ENCODE peak calls at places on chromosomes 13 and 19, in nine cellular contexts. One of them, this sample, is unnamed.

GRCh38 chr19:46618670-46619231 is 6.1 kb downstream of the PTGIR start:
- DNase-seq in tibial nerve: no peak
- DNase-seq in CD8-positive, alpha-beta T cell: no peak
- DNase-seq in esophagus squamous epithelium: no peak
- DNase-seq in lower lobe of right lung: no peak
- DNase-seq in A549: no peak
- DNase-seq in K562: peak; percentile 43
- DNase-seq in fibroblast of lung: no peak
- DNase-seq in neuronal stem cell: no peak
- DNase-seq in this sample: no peak

GRCh38 chr19:4181053-4181508 is 1.3 kb downstream of the SIRT6 start:
- DNase-seq in tibial nerve: no peak
- DNase-seq in CD8-positive, alpha-beta T cell: no peak
- DNase-seq in esophagus squamous epithelium: no peak
- DNase-seq in lower lobe of right lung: no peak
- DNase-seq in A549: no peak
- DNase-seq in K562: peak; percentile 85
- DNase-seq in fibroblast of lung: no peak
- DNase-seq in neuronal stem cell: no peak
- DNase-seq in this sample: no peak

GRCh38 chr19:46616631-46617322 is 8.1 kb downstream of the PTGIR start:
- DNase-seq in tibial nerve: no peak
- DNase-seq in CD8-positive, alpha-beta T cell: no peak
- DNase-seq in esophagus squamous epithelium: no peak
- DNase-seq in lower lobe of right lung: no peak
- DNase-seq in A549: peak; percentile 77
- DNase-seq in K562: peak; percentile 81
- DNase-seq in fibroblast of lung: peak; percentile 80
- DNase-seq in neuronal stem cell: no peak
- DNase-seq in this sample: peak; percentile 63

GRCh38 chr13:113814435-113814821 is 49.4 kb downstream of the GAS6 start:
- DNase-seq in tibial nerve: no peak
- DNase-seq in CD8-positive, alpha-beta T cell: no peak
- DNase-seq in esophagus squamous epithelium: no peak
- DNase-seq in lower lobe of right lung: no peak
- DNase-seq in A549: no peak
- DNase-seq in K562: no peak
- DNase-seq in fibroblast of lung: peak; percentile 79
- DNase-seq in neuronal stem cell: no peak
- DNase-seq in this sample: no peak

GRCh38 chr19:37329686-37330085 is 41.2 kb upstream of the ZNF527 start:
- DNase-seq in tibial nerve: no peak
- DNase-seq in CD8-positive, alpha-beta T cell: no peak
- DNase-seq in esophagus squamous epithelium: no peak
- DNase-seq in lower lobe of right lung: no peak
- DNase-seq in A549: peak; percentile 57
- DNase-seq in K562: no peak
- DNase-seq in fibroblast of lung: no peak
- DNase-seq in neuronal stem cell: no peak
- DNase-seq in this sample: no peak

GRCh38 chr13:79658333-79658975 is 177.5 kb downstream of the NDFIP2 start:
- DNase-seq in tibial nerve: no peak
- DNase-seq in CD8-positive, alpha-beta T cell: no peak
- DNase-seq in esophagus squamous epithelium: no peak
- DNase-seq in lower lobe of right lung: no peak
- DNase-seq in A549: no peak
- DNase-seq in K562: no peak
- DNase-seq in fibroblast of lung: no peak
- DNase-seq in neuronal stem cell: no peak
- DNase-seq in this sample: no peak

GRCh38 chr13:20684535-20684934 is 19.0 kb upstream of the IL17D start:
- DNase-seq in tibial nerve: no peak
- DNase-seq in CD8-positive, alpha-beta T cell: no peak
- DNase-seq in esophagus squamous epithelium: no peak
- DNase-seq in lower lobe of right lung: no peak
- DNase-seq in A549: no peak
- DNase-seq in K562: no peak
- DNase-seq in fibroblast of lung: peak; percentile 45
- DNase-seq in neuronal stem cell: no peak
- DNase-seq in this sample: no peak

GRCh38 chr19:6048348-6048747 is 62.0 kb downstream of the RFX2 start:
- DNase-seq in tibial nerve: no peak
- DNase-seq in CD8-positive, alpha-beta T cell: no peak
- DNase-seq in esophagus squamous epithelium: no peak
- DNase-seq in lower lobe of right lung: no peak
- DNase-seq in A549: no peak
- DNase-seq in K562: no peak
- DNase-seq in fibroblast of lung: no peak
- DNase-seq in neuronal stem cell: no peak
- DNase-seq in this sample: peak; percentile 19

GRCh38 chr19:29323972-29324680 is 111.2 kb upstream of the UQCRFS1 start:
- DNase-seq in tibial nerve: no peak
- DNase-seq in CD8-positive, alpha-beta T cell: no peak
- DNase-seq in esophagus squamous epithelium: no peak
- DNase-seq in lower lobe of right lung: no peak
- DNase-seq in A549: no peak
- DNase-seq in K562: no peak
- DNase-seq in fibroblast of lung: no peak
- DNase-seq in neuronal stem cell: no peak
- DNase-seq in this sample: no peak

GRCh38 chr19:12293771-12294307 is 844 bp downstream of the ZNF44 start:
- DNase-seq in tibial nerve: peak; percentile 44
- DNase-seq in CD8-positive, alpha-beta T cell: peak; percentile 53
- DNase-seq in esophagus squamous epithelium: peak; percentile 7
- DNase-seq in lower lobe of right lung: peak; percentile 94
- DNase-seq in A549: peak; percentile 55
- DNase-seq in K562: peak; percentile 85
- DNase-seq in fibroblast of lung: peak; percentile 59
- DNase-seq in neuronal stem cell: peak; percentile 39
- DNase-seq in this sample: peak; percentile 84

GRCh38 chr13:46683879-46684278 is 113.1 kb downstream of the ESD start:
- DNase-seq in tibial nerve: no peak
- DNase-seq in CD8-positive, alpha-beta T cell: no peak
- DNase-seq in esophagus squamous epithelium: no peak
- DNase-seq in lower lobe of right lung: no peak
- DNase-seq in A549: no peak
- DNase-seq in K562: no peak
- DNase-seq in fibroblast of lung: peak; percentile 35
- DNase-seq in neuronal stem cell: no peak
- DNase-seq in this sample: no peak

GRCh38 chr13:44259045-44260042 is 114.3 kb upstream of the SERP2 start:
- DNase-seq in tibial nerve: peak; percentile 50
- DNase-seq in CD8-positive, alpha-beta T cell: peak; percentile 40
- DNase-seq in esophagus squamous epithelium: no peak
- DNase-seq in lower lobe of right lung: peak; percentile 68
- DNase-seq in A549: peak; percentile 32
- DNase-seq in K562: peak; percentile 70
- DNase-seq in fibroblast of lung: peak; percentile 76
- DNase-seq in neuronal stem cell: no peak
- DNase-seq in this sample: peak; percentile 86

GRCh38 chr19:13995878-13996765 is 10.0 kb downstream of the RFX1 start:
- DNase-seq in tibial nerve: no peak
- DNase-seq in CD8-positive, alpha-beta T cell: no peak
- DNase-seq in esophagus squamous epithelium: no peak
- DNase-seq in lower lobe of right lung: no peak
- DNase-seq in A549: no peak
- DNase-seq in K562: no peak
- DNase-seq in fibroblast of lung: no peak
- DNase-seq in neuronal stem cell: no peak
- DNase-seq in this sample: no peak

GRCh38 chr19:17766543-17767131 is 15.4 kb downstream of the FCHO1 start:
- DNase-seq in tibial nerve: peak; percentile 77
- DNase-seq in CD8-positive, alpha-beta T cell: no peak
- DNase-seq in esophagus squamous epithelium: no peak
- DNase-seq in lower lobe of right lung: peak; percentile 90
- DNase-seq in A549: peak; percentile 97
- DNase-seq in K562: peak; percentile 63
- DNase-seq in fibroblast of lung: peak; percentile 65
- DNase-seq in neuronal stem cell: peak; percentile 70
- DNase-seq in this sample: peak; percentile 91

GRCh38 chr13:93151277-93151676 is 75.3 kb upstream of the GPC6 start:
- DNase-seq in tibial nerve: no peak
- DNase-seq in CD8-positive, alpha-beta T cell: no peak
- DNase-seq in esophagus squamous epithelium: no peak
- DNase-seq in lower lobe of right lung: no peak
- DNase-seq in A549: no peak
- DNase-seq in K562: no peak
- DNase-seq in fibroblast of lung: peak; percentile 90
- DNase-seq in neuronal stem cell: no peak
- DNase-seq in this sample: no peak

GRCh38 chr19:29610574-29611271 is 4.6 kb downstream of the POP4 start:
- DNase-seq in tibial nerve: peak; percentile 89
- DNase-seq in CD8-positive, alpha-beta T cell: peak; percentile 77
- DNase-seq in esophagus squamous epithelium: peak; percentile 20
- DNase-seq in lower lobe of right lung: peak; percentile 82
- DNase-seq in A549: peak; percentile 89
- DNase-seq in K562: peak; percentile 88
- DNase-seq in fibroblast of lung: peak; percentile 67
- DNase-seq in neuronal stem cell: peak; percentile 77
- DNase-seq in this sample: peak; percentile 86

GRCh38 chr13:89205856-89206255 is 1534.7 kb downstream of the SLITRK5 start:
- DNase-seq in tibial nerve: no peak
- DNase-seq in CD8-positive, alpha-beta T cell: no peak
- DNase-seq in esophagus squamous epithelium: no peak
- DNase-seq in lower lobe of right lung: no peak
- DNase-seq in A549: no peak
- DNase-seq in K562: no peak
- DNase-seq in fibroblast of lung: no peak
- DNase-seq in neuronal stem cell: no peak
- DNase-seq in this sample: no peak

DNA sequence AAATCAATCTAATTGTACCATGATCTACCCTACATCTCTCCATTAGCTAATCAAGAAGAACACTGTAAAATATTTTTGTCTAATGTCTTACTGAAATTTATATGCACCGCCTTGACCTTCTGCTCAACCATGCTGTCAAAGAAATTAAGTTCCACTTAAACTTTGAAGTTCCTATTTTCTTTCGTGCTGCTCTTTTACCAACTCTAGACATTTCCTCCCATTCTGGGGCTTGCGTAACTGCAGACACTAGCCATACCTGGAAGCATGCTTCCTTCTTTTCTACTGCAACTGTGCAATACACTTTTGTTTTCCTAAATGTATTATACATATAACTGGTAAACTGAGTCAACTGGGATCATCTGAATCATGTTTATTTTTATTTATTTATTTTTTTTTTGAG is 8.5 kb upstream of the UBE2L5 start:
- DNase-seq in tibial nerve: no peak
- DNase-seq in CD8-positive, alpha-beta T cell: no peak
- DNase-seq in esophagus squamous epithelium: no peak
- DNase-seq in lower lobe of right lung: no peak
- DNase-seq in A549: no peak
- DNase-seq in K562: no peak
- DNase-seq in fibroblast of lung: no peak
- DNase-seq in neuronal stem cell: no peak
- DNase-seq in this sample: no peak
- H3K4me1 ChIP-seq in tibial nerve: peaks cover 5% of the 10 kb centered on the region
- H3K4me1 ChIP-seq in CD8-positive, alpha-beta T cell: peaks cover 6% of the 10 kb centered on the region
- H3K4me1 ChIP-seq in esophagus squamous epithelium: peaks cover 30% of the 10 kb centered on the region
- H3K4me1 ChIP-seq in lower lobe of right lung: peaks cover 12% of the 10 kb centered on the region
- H3K4me1 ChIP-seq in A549: peaks cover 9% of the 10 kb centered on the region
- H3K4me1 ChIP-seq in K562: peaks cover 1% of the 10 kb centered on the region
- H3K4me1 ChIP-seq in fibroblast of lung: no peaks in the 10 kb centered on the region
- H3K4me1 ChIP-seq in neuronal stem cell: no peaks in the 10 kb centered on the region
- H3K4me1 ChIP-seq in this sample: no peaks in the 10 kb centered on the region

GRCh38 chr13:78047151-78047550 is 128.5 kb upstream of the EDNRB start:
- DNase-seq in tibial nerve: no peak
- DNase-seq in CD8-positive, alpha-beta T cell: no peak
- DNase-seq in esophagus squamous epithelium: no peak
- DNase-seq in lower lobe of right lung: no peak
- DNase-seq in A549: no peak
- DNase-seq in K562: no peak
- DNase-seq in fibroblast of lung: no peak
- DNase-seq in neuronal stem cell: no peak
- DNase-seq in this sample: no peak

GRCh38 chr13:78046349-78046748 is 127.7 kb upstream of the EDNRB start:
- DNase-seq in tibial nerve: no peak
- DNase-seq in CD8-positive, alpha-beta T cell: no peak
- DNase-seq in esophagus squamous epithelium: no peak
- DNase-seq in lower lobe of right lung: no peak
- DNase-seq in A549: no peak
- DNase-seq in K562: no peak
- DNase-seq in fibroblast of lung: no peak
- DNase-seq in neuronal stem cell: no peak
- DNase-seq in this sample: no peak

GRCh38 chr13:78040431-78040830 is 121.8 kb upstream of the EDNRB start:
- DNase-seq in tibial nerve: no peak
- DNase-seq in CD8-positive, alpha-beta T cell: no peak
- DNase-seq in esophagus squamous epithelium: no peak
- DNase-seq in lower lobe of right lung: no peak
- DNase-seq in A549: no peak
- DNase-seq in K562: no peak
- DNase-seq in fibroblast of lung: no peak
- DNase-seq in neuronal stem cell: no peak
- DNase-seq in this sample: no peak

GRCh38 chr13:78045916-78046315 is 127.3 kb upstream of the EDNRB start:
- DNase-seq in tibial nerve: no peak
- DNase-seq in CD8-positive, alpha-beta T cell: no peak
- DNase-seq in esophagus squamous epithelium: no peak
- DNase-seq in lower lobe of right lung: no peak
- DNase-seq in A549: no peak
- DNase-seq in K562: no peak
- DNase-seq in fibroblast of lung: no peak
- DNase-seq in neuronal stem cell: no peak
- DNase-seq in this sample: no peak
- H3K27ac ChIP-seq in tibial nerve: no peak overlapping the region
- H3K27ac ChIP-seq in CD8-positive, alpha-beta T cell: no peak overlapping the region
- H3K27ac ChIP-seq in esophagus squamous epithelium: no peak overlapping the region
- H3K27ac ChIP-seq in lower lobe of right lung: no peak overlapping the region
- H3K27ac ChIP-seq in A549: no peak overlapping the region
- H3K27ac ChIP-seq in K562: no peak overlapping the region
- H3K27ac ChIP-seq in fibroblast of lung: no peak overlapping the region
- H3K27ac ChIP-seq in neuronal stem cell: no peak overlapping the region
- H3K27ac ChIP-seq in this sample: no peak overlapping the region

DNA sequence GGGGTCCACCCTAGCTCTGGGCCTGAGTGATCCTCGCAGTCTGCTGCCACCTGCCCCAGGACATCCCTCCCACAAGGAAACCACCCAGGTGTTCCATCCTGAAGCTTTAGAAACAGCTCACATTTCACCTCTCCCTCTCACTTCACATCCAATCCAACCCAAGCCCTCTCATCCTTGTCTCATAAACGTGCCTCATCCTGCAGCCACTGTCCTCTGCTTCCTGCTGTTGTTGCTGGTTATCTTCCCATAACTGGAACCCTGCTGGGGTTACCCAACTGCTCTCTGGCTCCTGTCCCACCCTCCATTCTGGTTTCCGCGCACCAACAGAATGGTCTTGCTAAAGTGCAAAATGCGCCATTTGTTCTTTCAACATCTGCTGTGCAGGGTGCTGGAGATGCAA is 59.7 kb upstream of the MTIF3 start:
- DNase-seq in tibial nerve: no peak
- DNase-seq in CD8-positive, alpha-beta T cell: no peak
- DNase-seq in esophagus squamous epithelium: no peak
- DNase-seq in lower lobe of right lung: no peak
- DNase-seq in A549: no peak
- DNase-seq in K562: no peak
- DNase-seq in fibroblast of lung: no peak
- DNase-seq in neuronal stem cell: no peak
- DNase-seq in this sample: no peak
- H3K4me1 ChIP-seq in tibial nerve: no peaks in the 10 kb centered on the region
- H3K4me1 ChIP-seq in CD8-positive, alpha-beta T cell: no peaks in the 10 kb centered on the region
- H3K4me1 ChIP-seq in esophagus squamous epithelium: no peaks in the 10 kb centered on the region
- H3K4me1 ChIP-seq in lower lobe of right lung: no peaks in the 10 kb centered on the region
- H3K4me1 ChIP-seq in A549: no peaks in the 10 kb centered on the region
- H3K4me1 ChIP-seq in K562: no peaks in the 10 kb centered on the region
- H3K4me1 ChIP-seq in fibroblast of lung: no peaks in the 10 kb centered on the region
- H3K4me1 ChIP-seq in neuronal stem cell: no peaks in the 10 kb centered on the region
- H3K4me1 ChIP-seq in this sample: no peaks in the 10 kb centered on the region

GRCh38 chr13:61575941-61576340 is 160.3 kb upstream of the PCDH20 start:
- DNase-seq in tibial nerve: no peak
- DNase-seq in CD8-positive, alpha-beta T cell: no peak
- DNase-seq in esophagus squamous epithelium: no peak
- DNase-seq in lower lobe of right lung: no peak
- DNase-seq in A549: no peak
- DNase-seq in K562: no peak
- DNase-seq in fibroblast of lung: no peak
- DNase-seq in neuronal stem cell: no peak
- DNase-seq in this sample: no peak
- H3K27ac ChIP-seq in tibial nerve: no peak overlapping the region
- H3K27ac ChIP-seq in CD8-positive, alpha-beta T cell: no peak overlapping the region
- H3K27ac ChIP-seq in esophagus squamous epithelium: no peak overlapping the region
- H3K27ac ChIP-seq in lower lobe of right lung: no peak overlapping the region
- H3K27ac ChIP-seq in A549: no peak overlapping the region
- H3K27ac ChIP-seq in K562: no peak overlapping the region
- H3K27ac ChIP-seq in fibroblast of lung: no peak overlapping the region
- H3K27ac ChIP-seq in neuronal stem cell: no peak overlapping the region
- H3K27ac ChIP-seq in this sample: no peak overlapping the region